ENCODE peak calls at places on chromosomes 6 and 20, in nine cellular contexts. One of them, this sample, is unnamed.
A peak's percentile ranks its signal among the peaks of the same experiment; 100 is the strongest.

GRCh38 chr6:16257999-16258708 is 19.8 kb downstream of the GMPR start:
- DNase-seq in type B pancreatic cell: no peak
- DNase-seq in naive thymus-derived CD8-positive, alpha-beta T cell: no peak
- DNase-seq in hepatocyte: no peak
- DNase-seq in KBM-7: no peak
- DNase-seq in LoVo: no peak
- DNase-seq in GM12891: no peak
- DNase-seq in amniotic epithelial cell: no peak
- DNase-seq in kidney glomerular epithelial cell: no peak
- DNase-seq in this sample: no peak

GRCh38 chr6:33208089-33208967 is at the start of gene RING1:
- DNase-seq in type B pancreatic cell: peak; percentile 87
- DNase-seq in naive thymus-derived CD8-positive, alpha-beta T cell: peak; percentile 91
- DNase-seq in hepatocyte: peak; percentile 92
- DNase-seq in KBM-7: peak; percentile 72
- DNase-seq in LoVo: peak; percentile 80
- DNase-seq in GM12891: peak; percentile 95
- DNase-seq in amniotic epithelial cell: peak; percentile 69
- DNase-seq in kidney glomerular epithelial cell: peak; percentile 56
- DNase-seq in this sample: peak; percentile 27

GRCh38 chr20:17613328-17614175 is 43.7 kb downstream of the DSTN start:
- DNase-seq in type B pancreatic cell: no peak
- DNase-seq in naive thymus-derived CD8-positive, alpha-beta T cell: peak; percentile 27
- DNase-seq in hepatocyte: peak; percentile 18
- DNase-seq in KBM-7: no peak
- DNase-seq in LoVo: no peak
- DNase-seq in GM12891: no peak
- DNase-seq in amniotic epithelial cell: no peak
- DNase-seq in kidney glomerular epithelial cell: no peak
- DNase-seq in this sample: no peak

GRCh38 chr6:134420638-134421181 is 102.8 kb upstream of the SGK1 start:
- DNase-seq in type B pancreatic cell: no peak
- DNase-seq in naive thymus-derived CD8-positive, alpha-beta T cell: no peak
- DNase-seq in hepatocyte: no peak
- DNase-seq in KBM-7: no peak
- DNase-seq in LoVo: no peak
- DNase-seq in GM12891: no peak
- DNase-seq in amniotic epithelial cell: peak; percentile 90
- DNase-seq in kidney glomerular epithelial cell: peak; percentile 85
- DNase-seq in this sample: no peak

GRCh38 chr20:44073011-44073674 is 113.8 kb downstream of the JPH2 start:
- DNase-seq in type B pancreatic cell: peak; percentile 57
- DNase-seq in naive thymus-derived CD8-positive, alpha-beta T cell: no peak
- DNase-seq in hepatocyte: no peak
- DNase-seq in KBM-7: no peak
- DNase-seq in LoVo: no peak
- DNase-seq in GM12891: no peak
- DNase-seq in amniotic epithelial cell: no peak
- DNase-seq in kidney glomerular epithelial cell: no peak
- DNase-seq in this sample: no peak

GRCh38 chr6:147257760-147258159 is 53.5 kb downstream of the STXBP5 start:
- DNase-seq in type B pancreatic cell: no peak
- DNase-seq in naive thymus-derived CD8-positive, alpha-beta T cell: no peak
- DNase-seq in hepatocyte: no peak
- DNase-seq in KBM-7: no peak
- DNase-seq in LoVo: no peak
- DNase-seq in GM12891: no peak
- DNase-seq in amniotic epithelial cell: no peak
- DNase-seq in kidney glomerular epithelial cell: no peak
- DNase-seq in this sample: no peak

GRCh38 chr6:40541556-40542174 is 45.5 kb downstream of the LRFN2 start:
- DNase-seq in type B pancreatic cell: no peak
- DNase-seq in naive thymus-derived CD8-positive, alpha-beta T cell: no peak
- DNase-seq in hepatocyte: no peak
- DNase-seq in KBM-7: no peak
- DNase-seq in LoVo: no peak
- DNase-seq in GM12891: no peak
- DNase-seq in amniotic epithelial cell: no peak
- DNase-seq in kidney glomerular epithelial cell: no peak
- DNase-seq in this sample: no peak

GRCh38 chr6:26537846-26538571 is at the start of gene HMGN4:
- DNase-seq in type B pancreatic cell: peak; percentile 86
- DNase-seq in naive thymus-derived CD8-positive, alpha-beta T cell: peak; percentile 98
- DNase-seq in hepatocyte: peak; percentile 93
- DNase-seq in KBM-7: peak; percentile 96
- DNase-seq in LoVo: peak; percentile 86
- DNase-seq in GM12891: peak; percentile 54
- DNase-seq in amniotic epithelial cell: peak; percentile 90
- DNase-seq in kidney glomerular epithelial cell: peak; percentile 95
- DNase-seq in this sample: no peak

GRCh38 chr6:44226368-44227137 is 3.2 kb downstream of the SLC29A1 start:
- DNase-seq in type B pancreatic cell: no peak
- DNase-seq in naive thymus-derived CD8-positive, alpha-beta T cell: no peak
- DNase-seq in hepatocyte: no peak
- DNase-seq in KBM-7: peak; percentile 38
- DNase-seq in LoVo: no peak
- DNase-seq in GM12891: no peak
- DNase-seq in amniotic epithelial cell: no peak
- DNase-seq in kidney glomerular epithelial cell: no peak
- DNase-seq in this sample: no peak

GRCh38 chr6:162706236-162706635 is 21.3 kb downstream of the PRKN start:
- DNase-seq in type B pancreatic cell: no peak
- DNase-seq in naive thymus-derived CD8-positive, alpha-beta T cell: no peak
- DNase-seq in hepatocyte: no peak
- DNase-seq in KBM-7: peak; percentile 74
- DNase-seq in LoVo: no peak
- DNase-seq in GM12891: no peak
- DNase-seq in amniotic epithelial cell: no peak
- DNase-seq in kidney glomerular epithelial cell: no peak
- DNase-seq in this sample: no peak

GRCh38 chr6:45946887-45947286 is 68.8 kb downstream of the CLIC5 start:
- DNase-seq in type B pancreatic cell: no peak
- DNase-seq in naive thymus-derived CD8-positive, alpha-beta T cell: no peak
- DNase-seq in hepatocyte: no peak
- DNase-seq in KBM-7: no peak
- DNase-seq in LoVo: no peak
- DNase-seq in GM12891: no peak
- DNase-seq in amniotic epithelial cell: peak; percentile 52
- DNase-seq in kidney glomerular epithelial cell: no peak
- DNase-seq in this sample: no peak